ENCODE peak calls at places on chromosomes 2 and 18, in four cellular contexts. U is IMR-90, F is H9, Y is H1. N is an unnamed sample.

GRCh38 chr2:225002039-225002655 is 40.1 kb downstream of the DOCK10 start:
- DNase-seq in U (peak), Y (no peak), F (peak), N (peak)

GRCh38 chr2:174681099-174681982 is 82.9 kb downstream of the CHRNA1 start:
- DNase-seq in F (no peak), U (peak), Y (no peak), N (peak)

GRCh38 chr2:234427081-234428058 is 69.5 kb downstream of the ARL4C start:
- DNase-seq in F (peak), Y (peak), U (peak), N (peak)

GRCh38 chr2:110718990-110719389 is 13.4 kb upstream of the ACOXL start:
- DNase-seq in F (no peak), Y (no peak), U (no peak), N (no peak)

GRCh38 chr18:58047556-58047882 is 3.5 kb downstream of the NEDD4L start:
- DNase-seq in F (no peak), Y (no peak), U (no peak), N (no peak)

GRCh38 chr2:85239102-85239501 is 88.7 kb downstream of the TGOLN2 start:
- DNase-seq in F (no peak), U (no peak), Y (no peak), N (no peak)

GRCh38 chr2:70360661-70361316 is 58.9 kb upstream of the FAM136A start:
- DNase-seq in Y (no peak), F (no peak), U (no peak), N (peak)

GRCh38 chr18:10450986-10451385 is 3.4 kb upstream of the APCDD1 start:
- DNase-seq in U (no peak), F (no peak), Y (no peak), N (no peak)

GRCh38 chr2:241443486-241444223 is 64.7 kb downstream of the STK25 start:
- DNase-seq in U (peak), F (no peak), Y (no peak), N (no peak)

GRCh38 chr18:71374294-71374693 is 1085.4 kb downstream of the SOCS6 start:
- DNase-seq in Y (no peak), F (peak), U (no peak), N (peak)

GRCh38 chr2:8841962-8842361 is 4.5 kb upstream of the KIDINS220 start:
- DNase-seq in U (no peak), F (no peak), Y (no peak), N (no peak)

GRCh38 chr2:31362581-31362980 is 52.0 kb downstream of the XDH start:
- DNase-seq in F (no peak), Y (no peak), U (no peak), N (no peak)

GRCh38 chr2:204550738-204551137 is 5.5 kb downstream of the PARD3B start:
- DNase-seq in F (no peak), U (peak), Y (no peak), N (peak)

GRCh38 chr2:19895535-19895934 is 6.2 kb downstream of the TTC32 start:
- DNase-seq in F (no peak), Y (no peak), U (no peak), N (no peak)

GRCh38 chr2:159409116-159409800 is 122.8 kb upstream of the WDSUB1 start:
- DNase-seq in U (no peak), Y (no peak), F (no peak), N (no peak)

GRCh38 chr18:4807495-4808293 is 352.6 kb upstream of the DLGAP1 start:
- DNase-seq in F (no peak), Y (no peak), U (no peak), N (no peak)

GRCh38 chr2:1600191-1601063 is 143.9 kb downstream of the PXDN start:
- DNase-seq in U (peak), F (no peak), Y (no peak), N (no peak)

GRCh38 chr18:37684183-37684582 is 118.6 kb upstream of the CELF4 start:
- DNase-seq in Y (no peak), F (peak), U (no peak), N (no peak)

GRCh38 chr2:9655441-9656269 is 24.9 kb upstream of the YWHAQ start:
- DNase-seq in Y (no peak), F (no peak), U (peak), N (no peak)

GRCh38 chr2:129888896-129889295 is 90.6 kb upstream of the RAB6C start:
- DNase-seq in Y (no peak), U (peak), F (no peak), N (peak)

GRCh38 chr2:30679416-30680088 is 127.7 kb downstream of the CAPN13 start:
- DNase-seq in U (peak), F (no peak), Y (no peak), N (peak)

GRCh38 chr2:162164802-162165201 is 12.8 kb upstream of the GCG start:
- DNase-seq in Y (no peak), F (no peak), U (peak), N (no peak)

GRCh38 chr18:73739098-73739497 is 408.5 kb downstream of the FBXO15 start:
- DNase-seq in U (no peak), F (no peak), Y (no peak), N (no peak)

GRCh38 chr2:98382086-98382485 is 35.8 kb downstream of the CNGA3 start:
- DNase-seq in Y (no peak), F (no peak), U (no peak), N (no peak)

GRCh38 chr2:36697424-36698066 is 1.0 kb downstream of the VIT start:
- DNase-seq in Y (no peak), F (no peak), U (peak), N (peak)

GRCh38 chr2:177430425-177430824 is 37.9 kb downstream of the AGPS start:
- DNase-seq in U (peak), F (no peak), Y (no peak), N (no peak)

GRCh38 chr2:41989503-41990180 is 58.2 kb upstream of the PKDCC start:
- DNase-seq in F (no peak), Y (no peak), U (peak), N (no peak)

GRCh38 chr2:108918941-108919341 is 70.1 kb downstream of the EDAR start:
- DNase-seq in U (no peak), F (no peak), Y (no peak), N (no peak)

GRCh38 chr2:217279571-217279970 is 419.7 kb upstream of the TNP1 start:
- DNase-seq in U (peak), Y (no peak), F (no peak), N (no peak)

GRCh38 chr2:170965446-170966225 is 36.6 kb downstream of the GORASP2 start:
- DNase-seq in U (peak), F (no peak), Y (no peak), N (no peak)
- H2BK5ac ChIP-seq in U (no peak), F (no peak), Y (peak), N (no peak)

GRCh38 chr2:150735894-150736498 is 248.5 kb upstream of the RND3 start:
- DNase-seq in Y (no peak), U (no peak), F (no peak), N (no peak)
- H4K5ac ChIP-seq in Y (no peak), U (no peak), F (no peak), N (peak)

GRCh38 chr18:35515460-35516130 is 17.8 kb upstream of the INO80C start:
- DNase-seq in U (no peak), Y (no peak), F (no peak), N (peak)

GRCh38 chr18:35514752-35515459 is 17.1 kb upstream of the INO80C start:
- DNase-seq in F (no peak), U (no peak), Y (no peak), N (no peak)

GRCh38 chr18:35517715-35518114 is 20.0 kb upstream of the INO80C start:
- DNase-seq in F (no peak), Y (no peak), U (no peak), N (no peak)

GRCh38 chr18:35514283-35514682 is 16.5 kb upstream of the INO80C start:
- DNase-seq in F (no peak), Y (no peak), U (no peak), N (no peak)

DNA sequence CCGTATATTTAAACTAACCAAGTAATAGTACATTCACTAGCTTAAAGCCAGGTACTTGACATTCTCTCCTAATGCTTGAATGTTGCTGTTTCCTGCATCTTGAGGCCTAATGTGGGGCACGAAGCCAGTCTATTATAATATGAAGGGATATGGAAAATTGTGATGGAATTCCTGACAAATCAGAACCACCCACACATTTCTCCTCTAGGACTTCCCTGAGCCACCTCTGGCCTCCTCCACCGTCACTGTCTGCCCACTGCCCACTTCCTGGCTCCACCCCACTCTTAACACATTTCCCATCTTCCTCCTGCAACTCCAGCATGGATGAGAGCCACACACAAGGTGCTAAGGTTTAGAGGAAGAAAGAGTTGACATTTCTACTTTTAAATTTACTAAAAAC is 19.0 kb upstream of the INO80C start:
- DNase-seq in Y (no peak), F (no peak), U (no peak), N (no peak)
- H2BK5ac ChIP-seq in Y (no peak), F (no peak), U (no peak), N (no peak)

GRCh38 chr2:186653511-186653910 is 40.3 kb upstream of the FAM171B start:
- DNase-seq in Y (no peak), F (no peak), U (no peak), N (no peak)

GRCh38 chr2:186664644-186665043 is 29.2 kb upstream of the FAM171B start:
- DNase-seq in Y (no peak), F (no peak), U (no peak), N (no peak)

GRCh38 chr2:186659383-186659782 is 34.5 kb upstream of the FAM171B start:
- DNase-seq in F (no peak), Y (no peak), U (no peak), N (no peak)
- H4K5ac ChIP-seq in F (no peak), Y (no peak), U (no peak), N (no peak)

GRCh38 chr18:79868168-79868784 is 70.5 kb downstream of the KCNG2 start:
- DNase-seq in F (no peak), Y (no peak), U (no peak), N (no peak)
- H2BK5ac ChIP-seq in F (no peak), Y (no peak), U (no peak), N (no peak)

DNA sequence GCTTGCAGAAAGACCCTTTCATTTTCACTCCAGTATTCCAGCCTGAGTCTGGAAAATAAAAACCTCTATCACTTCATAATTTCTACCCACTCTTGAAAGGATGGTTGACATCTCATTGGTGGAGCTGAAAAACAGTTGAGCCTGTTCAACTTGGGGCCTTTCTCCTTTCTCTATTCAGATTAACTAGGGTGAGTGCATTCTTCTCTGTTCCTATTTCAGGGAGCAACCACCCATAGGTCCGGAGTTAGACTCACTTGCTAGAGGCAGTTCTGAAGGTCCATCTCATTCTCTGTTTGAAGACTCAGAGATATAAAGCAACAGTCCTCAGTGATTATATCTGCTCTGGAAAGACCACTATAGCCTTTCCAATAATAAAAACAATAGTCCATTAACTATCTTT is 167.9 kb upstream of the SPOPL start:
- DNase-seq in U (no peak), Y (no peak), F (no peak), N (no peak)
- H4K5ac ChIP-seq in U (no peak), Y (no peak), F (no peak), N (no peak)

GRCh38 chr18:44637210-44638051 is 43.3 kb upstream of the SETBP1 start:
- DNase-seq in U (no peak), Y (no peak), F (no peak), N (peak)
- H2BK5ac ChIP-seq in U (no peak), Y (no peak), F (no peak), N (no peak)

N was measured in mesendoderm.